ENCODE peak calls at places on chromosomes 6 and 20, in ten cellular contexts. U is Right ventricle myocardium inferior; Z is stimulated activated CD4-positive, alpha-beta T cell treated with anti-CD3 and anti-CD28 coated beads, Interleukin-1b, Interleukin-23, amount 100 ng/mL, for 4 hours; S is NCI-H1436 treated with DMSO at 0.1 percent for 48 hours; M is IMR-90; P is occipital lobe; N is activated naive CD8-positive, alpha-beta T cell treated with anti-CD3 and anti-CD28 coated beads for 36 hours; B is ovary; C is RWPE1; F is NAMALWA. H is an unnamed sample.

GRCh38 chr6:126232671-126233070 is 107.2 kb upstream of the CENPW start:
- DNase-seq in U (no peak), Z (no peak), S (no peak), M (no peak), P (no peak), N (no peak), B (no peak), C (no peak), F (no peak), H (no peak)

GRCh38 chr6:98986216-98986615 is 38.5 kb upstream of the FBXL4 start:
- DNase-seq in U (no peak), Z (no peak), S (no peak), M (no peak), P (no peak), N (no peak), B (no peak), C (no peak), F (no peak), H (no peak)

GRCh38 chr20:61753196-61753942 is 312.3 kb downstream of the TAF4 start:
- DNase-seq in U (no peak), Z (no peak), S (no peak), M (peak), P (no peak), N (no peak), B (no peak), C (peak), F (no peak), H (peak)

GRCh38 chr6:9292975-9293374 is 857.6 kb upstream of the SLC35B3 start:
- DNase-seq in U (no peak), Z (no peak), S (no peak), M (peak), P (no peak), N (no peak), B (no peak), C (no peak), F (no peak), H (no peak)

GRCh38 chr6:74899416-74899815 is 306.4 kb downstream of the COL12A1 start:
- DNase-seq in U (no peak), Z (no peak), S (no peak), M (peak), P (no peak), N (no peak), B (no peak), C (no peak), F (no peak), H (no peak)

GRCh38 chr6:51105357-51105756 is 286.7 kb downstream of the TFAP2B start:
- DNase-seq in U (no peak), Z (no peak), S (no peak), M (no peak), P (no peak), N (no peak), B (no peak), C (no peak), F (no peak), H (no peak)

GRCh38 chr6:97665410-97665809 is 382.4 kb upstream of the MMS22L start:
- DNase-seq in U (no peak), Z (no peak), S (no peak), M (no peak), P (no peak), N (no peak), B (no peak), C (no peak), F (no peak), H (no peak)

GRCh38 chr6:92779758-92780157 is 639.6 kb downstream of the EPHA7 start:
- DNase-seq in U (no peak), Z (no peak), S (peak), M (peak), P (no peak), N (no peak), B (peak), C (peak), F (no peak), H (peak)

GRCh38 chr20:22341508-22341907 is 242.9 kb downstream of the FOXA2 start:
- DNase-seq in U (no peak), Z (no peak), S (no peak), M (no peak), P (no peak), N (no peak), B (no peak), C (peak), F (no peak), H (no peak)

GRCh38 chr20:7926767-7927166 is 13.5 kb downstream of the HAO1 start:
- DNase-seq in U (no peak), Z (no peak), S (no peak), M (peak), P (no peak), N (no peak), B (no peak), C (peak), F (peak), H (peak)

GRCh38 chr6:41462033-41462432 is 84.1 kb upstream of the FOXP4 start:
- DNase-seq in U (no peak), Z (no peak), S (no peak), M (no peak), P (no peak), N (no peak), B (no peak), C (no peak), F (no peak), H (no peak)

GRCh38 chr20:54062812-54063280 is 7.5 kb downstream of the BCAS1 start:
- DNase-seq in U (no peak), Z (no peak), S (peak), M (peak), P (no peak), N (no peak), B (no peak), C (peak), F (peak), H (peak)

GRCh38 chr20:38635721-38636285 is 34.2 kb downstream of the ARHGAP40 start:
- DNase-seq in U (no peak), Z (no peak), S (no peak), M (peak), P (no peak), N (no peak), B (no peak), C (peak), F (peak), H (no peak)

GRCh38 chr6:55034752-55035151 is 139.6 kb upstream of the HCRTR2 start:
- DNase-seq in U (no peak), Z (no peak), S (no peak), M (no peak), P (no peak), N (no peak), B (no peak), C (no peak), F (no peak), H (no peak)

GRCh38 chr6:56652994-56653393 is 10.3 kb upstream of the DST start:
- DNase-seq in U (no peak), Z (no peak), S (no peak), M (peak), P (no peak), N (no peak), B (no peak), C (peak), F (no peak), H (no peak)

GRCh38 chr6:146189131-146189530 is 160.3 kb downstream of the GRM1 start:
- DNase-seq in U (no peak), Z (no peak), S (no peak), M (no peak), P (no peak), N (no peak), B (no peak), C (no peak), F (no peak), H (no peak)

GRCh38 chr20:2417142-2417541 is 36.4 kb downstream of the TGM6 start:
- DNase-seq in U (no peak), Z (no peak), S (no peak), M (no peak), P (no peak), N (no peak), B (no peak), C (no peak), F (no peak), H (no peak)

GRCh38 chr6:29763491-29764289 is 40.5 kb downstream of the HLA-F start:
- DNase-seq in U (no peak), Z (no peak), S (no peak), M (peak), P (no peak), N (peak), B (no peak), C (peak), F (no peak), H (no peak)

GRCh38 chr20:51118216-51118615 is 95.3 kb upstream of the KCNG1 start:
- DNase-seq in U (no peak), Z (no peak), S (no peak), M (no peak), P (no peak), N (no peak), B (no peak), C (no peak), F (no peak), H (no peak)

GRCh38 chr6:75611702-75612375 is 10.2 kb downstream of the SENP6 start:
- DNase-seq in U (no peak), Z (peak), S (no peak), M (peak), P (no peak), N (peak), B (no peak), C (no peak), F (no peak), H (no peak)

GRCh38 chr6:7646394-7646793 is 56.4 kb downstream of the SNRNP48 start:
- DNase-seq in U (no peak), Z (no peak), S (no peak), M (peak), P (no peak), N (no peak), B (no peak), C (no peak), F (no peak), H (no peak)

GRCh38 chr6:89281779-89282246 is 33.3 kb downstream of the GABRR2 start:
- DNase-seq in U (no peak), Z (no peak), S (no peak), M (peak), P (no peak), N (peak), B (no peak), C (peak), F (peak), H (peak)

GRCh38 chr20:63782521-63782971 is 43.0 kb downstream of the SLC2A4RG start:
- DNase-seq in U (no peak), Z (no peak), S (no peak), M (no peak), P (no peak), N (no peak), B (no peak), C (no peak), F (no peak), H (no peak)

GRCh38 chr20:58004900-58005299 is 223.6 kb downstream of the ANKRD60 start:
- DNase-seq in U (no peak), Z (no peak), S (no peak), M (no peak), P (no peak), N (no peak), B (no peak), C (no peak), F (no peak), H (no peak)